ENCODE peak calls at places on chromosome 10, in seven cellular contexts. Z is ovary, B is sigmoid colon, W is IMR-90, A is heart left ventricle, H is A549, L is adrenal gland. O is an unnamed sample. For H3K4me1, the result is how much of the 10 kb centered on the place peaks cover.

GRCh38 chr10:55203319-55203718 is 402.3 kb upstream of the PCDH15 start:
- DNase-seq in Z (no peak), B (no peak), W (no peak), A (no peak), H (no peak), L (no peak), O (no peak)

GRCh38 chr10:57849726-57850357 is 417.9 kb downstream of the IPMK start:
- DNase-seq in Z (no peak), B (no peak), W (peak), A (no peak), H (no peak), L (no peak), O (no peak)

GRCh38 chr10:125513783-125514182 is 169.2 kb downstream of the TEX36 start:
- DNase-seq in Z (no peak), B (no peak), W (no peak), A (no peak), H (no peak), L (no peak), O (no peak)

GRCh38 chr10:119654540-119654939 is 3.4 kb downstream of the BAG3 start:
- DNase-seq in Z (no peak), B (peak), W (no peak), A (peak), H (peak), L (no peak), O (peak)

GRCh38 chr10:119538632-119539358 is 3.7 kb downstream of the RGS10 start:
- DNase-seq in Z (no peak), B (peak), W (no peak), A (no peak), H (no peak), L (no peak), O (no peak)

GRCh38 chr10:110547139-110547761 is 20.2 kb upstream of the SMC3 start:
- DNase-seq in Z (no peak), B (no peak), W (peak), A (no peak), H (peak), L (no peak), O (no peak)

GRCh38 chr10:484441-484924 is 205.0 kb downstream of the DIP2C start:
- DNase-seq in Z (peak), B (no peak), W (peak), A (no peak), H (no peak), L (peak), O (peak)

GRCh38 chr10:120735773-120736371 is 115.3 kb upstream of the WDR11 start:
- DNase-seq in Z (no peak), B (no peak), W (peak), A (no peak), H (peak), L (no peak), O (no peak)

GRCh38 chr10:34002896-34003295 is 668.4 kb upstream of the NRP1 start:
- DNase-seq in Z (no peak), B (no peak), W (no peak), A (no peak), H (no peak), L (no peak), O (no peak)

GRCh38 chr10:110008518-110009339 is 945 bp downstream of the ADD3 start:
- DNase-seq in Z (peak), B (no peak), W (no peak), A (peak), H (peak), L (peak), O (peak)

GRCh38 chr10:3173173-3173878 is 744 bp upstream of the PITRM1 start:
- DNase-seq in Z (no peak), B (no peak), W (no peak), A (no peak), H (peak), L (no peak), O (peak)

GRCh38 chr10:15585303-15585715 is 134.4 kb downstream of the ITGA8 start:
- DNase-seq in Z (peak), B (no peak), W (peak), A (peak), H (peak), L (peak), O (peak)

GRCh38 chr10:110142965-110143364 is 64.4 kb upstream of the MXI1 start:
- DNase-seq in Z (no peak), B (no peak), W (no peak), A (no peak), H (no peak), L (no peak), O (no peak)

GRCh38 chr10:121340176-121340850 is 257.9 kb downstream of the FGFR2 start:
- DNase-seq in Z (no peak), B (no peak), W (no peak), A (no peak), H (no peak), L (no peak), O (no peak)

GRCh38 chr10:89653410-89653828 is 8.4 kb upstream of the PANK1 start:
- DNase-seq in Z (no peak), B (no peak), W (peak), A (no peak), H (no peak), L (no peak), O (no peak)

GRCh38 chr10:93198401-93199175 is 124.9 kb downstream of the CYP26A1 start:
- DNase-seq in Z (peak), B (no peak), W (peak), A (no peak), H (no peak), L (peak), O (no peak)

GRCh38 chr10:126001579-126001978 is 105.2 kb downstream of the FANK1 start:
- DNase-seq in Z (peak), B (no peak), W (no peak), A (no peak), H (peak), L (peak), O (no peak)

GRCh38 chr10:93408788-93409187 is 73.3 kb downstream of the MYOF start:
- DNase-seq in Z (no peak), B (no peak), W (no peak), A (no peak), H (no peak), L (no peak), O (no peak)

DNA sequence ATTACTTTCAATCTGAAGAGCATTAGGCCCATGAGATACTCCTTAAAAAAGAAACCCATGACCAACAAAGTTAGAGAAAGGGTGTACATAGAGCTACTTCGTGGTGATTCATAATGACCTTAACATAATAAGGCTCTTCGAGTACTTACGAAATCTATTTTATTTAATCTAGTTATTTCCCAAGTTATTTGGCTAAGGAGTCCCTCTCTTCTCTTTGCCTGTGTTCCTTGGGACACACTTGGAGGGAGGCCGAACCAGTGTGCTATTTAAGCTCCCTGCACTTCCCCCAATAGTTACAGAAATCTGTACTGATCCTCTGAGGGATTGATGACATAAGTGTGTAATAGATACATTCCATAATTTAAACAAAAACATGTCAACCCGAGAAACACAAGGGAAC is 351.1 kb downstream of the GATA3 start:
- DNase-seq in Z (no peak), B (no peak), W (no peak), A (no peak), H (no peak), L (no peak), O (no peak)
- H3K4me1 ChIP-seq in Z (under half), B (under half), W (under half), A (under half), H (under half), L (under half), O (under half)

GRCh38 chr10:132186488-132187413 is at the start of gene DPYSL4:
- DNase-seq in Z (no peak), B (no peak), W (no peak), A (no peak), H (peak), L (no peak), O (no peak)
- H3K4me3 ChIP-seq in Z (peak), B (peak), W (peak), A (peak), H (peak), L (peak), O (peak)

DNA sequence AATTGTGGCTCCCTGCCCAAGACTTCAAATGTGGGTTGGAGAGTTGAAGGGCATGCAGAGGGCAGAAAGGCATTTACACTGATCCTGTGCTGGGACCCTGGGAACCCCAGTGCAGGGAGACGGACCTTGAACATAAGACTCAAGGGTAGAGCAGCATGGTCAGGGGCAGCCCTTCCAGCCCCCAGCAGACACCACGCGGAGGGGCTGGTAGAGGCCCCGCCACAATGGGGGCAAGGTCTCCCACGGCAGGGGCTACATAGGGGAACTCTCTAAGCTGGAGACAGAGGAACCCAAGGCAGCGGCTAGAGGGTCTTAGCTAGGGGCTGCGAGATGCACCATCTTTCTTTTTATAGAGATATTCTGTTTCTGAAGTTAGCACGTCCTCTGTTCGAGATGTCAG is 45.2 kb upstream of the EBF3 start:
- DNase-seq in Z (no peak), B (no peak), W (no peak), A (no peak), H (no peak), L (no peak), O (no peak)
- TF ChIP-seq POLR2A in Z (no peak), B (no peak), W (no peak), A (no peak), H (no peak), L (no peak), O (no peak)

DNA sequence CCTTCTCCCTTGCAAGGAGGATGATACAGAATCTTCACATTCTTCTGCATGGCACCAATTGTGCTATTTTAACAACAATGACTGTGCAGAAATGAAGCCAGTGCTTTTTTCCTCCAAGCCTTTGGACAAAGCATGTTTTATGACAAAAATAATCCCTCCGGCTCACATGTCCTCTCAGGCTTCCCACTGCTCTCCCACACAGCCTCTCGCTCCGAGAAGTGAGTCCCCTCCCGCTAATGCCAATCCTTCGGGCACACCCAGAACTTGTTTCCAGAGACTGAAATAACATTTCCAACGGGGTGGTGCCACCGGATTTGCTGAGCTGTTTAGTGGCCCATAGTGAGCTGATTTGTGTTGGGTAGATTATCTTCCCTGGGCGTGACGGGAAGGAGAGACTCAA is 35.8 kb downstream of the RBM17 start:
- DNase-seq in Z (peak), B (peak), W (no peak), A (peak), H (no peak), L (no peak), O (no peak)
- H3K4me1 ChIP-seq in Z (under half), B (under half), W (under half), A (under half), H (under half), L (under half), O (under half)

GRCh38 chr10:69409176-69409495 is 7.6 kb downstream of the TACR2 start:
- DNase-seq in Z (no peak), B (no peak), W (no peak), A (no peak), H (no peak), L (no peak), O (no peak)

GRCh38 chr10:69406302-69406811 is 10.4 kb downstream of the TACR2 start:
- DNase-seq in Z (peak), B (no peak), W (no peak), A (peak), H (no peak), L (peak), O (no peak)

GRCh38 chr10:69408318-69409175 is 8.2 kb downstream of the TACR2 start:
- DNase-seq in Z (peak), B (peak), W (peak), A (peak), H (peak), L (peak), O (peak)

GRCh38 chr10:69406816-69407580 is 9.7 kb downstream of the TACR2 start:
- DNase-seq in Z (no peak), B (no peak), W (no peak), A (no peak), H (no peak), L (no peak), O (no peak)

GRCh38 chr10:69407621-69408301 is 9.0 kb downstream of the TACR2 start:
- DNase-seq in Z (peak), B (no peak), W (no peak), A (no peak), H (peak), L (peak), O (no peak)
- H3K4me3 ChIP-seq in Z (no peak), B (peak), W (no peak), A (peak), H (peak), L (peak), O (peak)

GRCh38 chr10:11322698-11323097 is 288.8 kb downstream of the USP6NL start:
- DNase-seq in Z (no peak), B (no peak), W (no peak), A (no peak), H (no peak), L (no peak), O (no peak)
- TF ChIP-seq POLR2A in Z (no peak), B (no peak), W (no peak), A (no peak), H (no peak), L (no peak), O (no peak)